ENCODE peak calls at places on chromosomes 5 and 9, in six cellular contexts. W is AG09319, C is tibial nerve, E is heart left ventricle, Q is progenitor cell of endocrine pancreas, V is RWPE1. T is an unnamed sample.
A peak's percentile ranks its signal among the peaks of the same experiment; 100 is the strongest.

GRCh38 chr5:137385064-137385463 is 114.1 kb downstream of the SPOCK1 start:
- DNase-seq in Q (no peak), V (no peak), W (no peak), E (no peak), C (no peak), T (no peak)

GRCh38 chr5:144484124-144484897 is 313.6 kb downstream of the KCTD16 start:
- DNase-seq in W (no peak), Q (no peak), E (no peak), C (no peak), V (no peak), T (no peak)

GRCh38 chr9:38423939-38424843 is at the start of gene IGFBPL1:
- DNase-seq in E (no peak), W (no peak), Q (peak; percentile 21), V (peak; percentile 65), C (no peak), T (no peak)

GRCh38 chr5:19885040-19885824 is 102.8 kb downstream of the CDH18 start:
- DNase-seq in Q (no peak), V (no peak), E (no peak), C (no peak), W (no peak), T (no peak)

GRCh38 chr9:104553261-104553660 is 15.7 kb upstream of the OR13C8 start:
- DNase-seq in C (no peak), W (no peak), V (no peak), Q (no peak), E (no peak), T (no peak)

GRCh38 chr5:139926797-139927503 is 116.1 kb downstream of the NRG2 start:
- DNase-seq in C (no peak), E (no peak), W (no peak), Q (no peak), V (no peak), T (no peak)

GRCh38 chr9:112332272-112332671 is 1.1 kb downstream of the PTBP3 start:
- DNase-seq in Q (no peak), C (no peak), E (no peak), V (no peak), W (no peak), T (no peak)

GRCh38 chr5:149443210-149443609 is 64.1 kb upstream of the IL17B start:
- DNase-seq in Q (no peak), W (no peak), V (no peak), C (no peak), E (no peak), T (no peak)

GRCh38 chr5:161034456-161034855 is 182.4 kb upstream of the ATP10B start:
- DNase-seq in Q (no peak), E (no peak), V (no peak), C (no peak), W (no peak), T (no peak)

GRCh38 chr9:79382468-79382867 is 189.3 kb upstream of the TLE4 start:
- DNase-seq in C (no peak), W (no peak), Q (no peak), V (no peak), E (no peak), T (no peak)

GRCh38 chr9:34437006-34437925 is 21.1 kb downstream of the FAM219A start:
- DNase-seq in W (peak; percentile 40), V (peak; percentile 64), Q (peak; percentile 19), C (peak; percentile 26), E (peak; percentile 38), T (peak; percentile 62)

GRCh38 chr9:124369236-124369797 is 45.9 kb downstream of the PSMB7 start:
- DNase-seq in Q (no peak), W (no peak), E (no peak), V (no peak), C (no peak), T (no peak)

DNA sequence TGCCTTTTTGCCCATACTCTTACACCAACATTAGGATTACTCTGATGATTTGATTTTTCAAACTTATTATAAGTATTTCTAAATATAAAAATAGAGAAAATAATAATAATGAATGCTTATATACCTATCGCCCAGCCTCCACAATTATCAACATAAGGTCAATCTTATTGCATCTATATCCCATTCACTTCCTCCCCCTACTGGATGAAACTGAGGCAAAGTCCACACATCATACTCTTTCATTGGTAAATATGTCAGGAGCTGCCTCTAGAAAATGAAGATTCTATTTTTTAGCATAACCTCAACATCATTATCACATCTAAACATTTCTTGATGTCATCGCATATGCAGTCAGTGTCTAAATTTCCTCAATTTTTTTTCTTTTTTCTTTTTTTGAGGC is 44.3 kb downstream of the SH3RF2 start:
- DNase-seq in Q (no peak), V (peak; percentile 31), E (no peak), C (no peak), W (no peak), T (no peak)
- TF ChIP-seq CTCF in Q (no peak), V (no peak), E (no peak), C (no peak), W (no peak), T (no peak)

GRCh38 chr5:54148062-54148461 is 162.3 kb downstream of the ARL15 start:
- DNase-seq in V (no peak), W (no peak), C (no peak), E (no peak), Q (no peak), T (no peak)

GRCh38 chr5:54148858-54149257 is 161.5 kb downstream of the ARL15 start:
- DNase-seq in E (no peak), W (no peak), C (no peak), Q (no peak), V (no peak), T (no peak)

GRCh38 chr5:54150841-54151240 is 159.5 kb downstream of the ARL15 start:
- DNase-seq in V (no peak), C (no peak), W (no peak), E (no peak), Q (no peak), T (no peak)

GRCh38 chr5:54146906-54147305 is 163.5 kb downstream of the ARL15 start:
- DNase-seq in E (no peak), W (no peak), V (no peak), Q (no peak), C (no peak), T (no peak)

DNA sequence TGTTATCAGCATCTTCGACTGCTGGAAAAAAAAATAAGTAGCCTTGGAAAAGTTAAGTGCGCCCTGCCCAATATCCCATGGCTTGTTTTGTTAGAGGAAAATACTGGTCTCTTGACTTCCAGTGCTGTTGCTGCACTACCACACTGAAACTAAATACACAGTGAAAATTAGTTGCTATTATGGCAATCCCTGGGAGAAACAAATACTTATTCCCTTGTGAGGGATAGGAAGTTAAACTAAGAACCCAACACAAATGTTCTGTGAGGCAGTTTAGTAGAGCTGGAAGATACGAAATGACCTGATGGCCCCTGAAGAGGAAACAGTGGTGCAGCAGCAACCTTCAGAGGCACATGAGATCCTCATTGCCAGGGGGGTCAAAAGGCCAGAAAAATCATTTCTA is 164.0 kb downstream of the ARL15 start:
- DNase-seq in V (no peak), Q (no peak), C (no peak), W (no peak), E (no peak), T (no peak)
- TF ChIP-seq CTCF in V (no peak), Q (no peak), C (no peak), W (no peak), E (no peak), T (no peak)

DNA sequence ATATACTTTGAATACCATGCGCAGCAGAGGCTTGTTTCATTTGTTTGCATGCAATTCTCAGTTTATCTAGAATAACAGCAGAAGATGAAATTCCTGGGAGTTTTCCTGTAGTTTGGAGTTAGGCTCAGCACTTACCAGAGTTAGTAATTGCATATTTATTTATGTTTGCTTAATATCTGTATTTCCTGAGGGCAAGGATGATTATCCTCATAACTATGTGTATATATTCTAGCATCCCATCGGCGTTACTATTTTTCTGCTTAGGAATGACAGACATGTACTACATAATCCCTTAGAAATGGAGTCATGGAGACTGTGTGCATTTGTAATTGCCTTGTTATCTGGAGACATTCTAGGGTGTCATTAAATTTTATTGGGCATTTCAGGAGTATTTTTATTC is 1184.8 kb downstream of the DTWD2 start:
- DNase-seq in C (no peak), Q (no peak), E (no peak), W (peak; percentile 44), V (no peak), T (no peak)
- TF ChIP-seq CTCF in C (no peak), Q (no peak), E (no peak), W (no peak), V (no peak), T (no peak)

DNA sequence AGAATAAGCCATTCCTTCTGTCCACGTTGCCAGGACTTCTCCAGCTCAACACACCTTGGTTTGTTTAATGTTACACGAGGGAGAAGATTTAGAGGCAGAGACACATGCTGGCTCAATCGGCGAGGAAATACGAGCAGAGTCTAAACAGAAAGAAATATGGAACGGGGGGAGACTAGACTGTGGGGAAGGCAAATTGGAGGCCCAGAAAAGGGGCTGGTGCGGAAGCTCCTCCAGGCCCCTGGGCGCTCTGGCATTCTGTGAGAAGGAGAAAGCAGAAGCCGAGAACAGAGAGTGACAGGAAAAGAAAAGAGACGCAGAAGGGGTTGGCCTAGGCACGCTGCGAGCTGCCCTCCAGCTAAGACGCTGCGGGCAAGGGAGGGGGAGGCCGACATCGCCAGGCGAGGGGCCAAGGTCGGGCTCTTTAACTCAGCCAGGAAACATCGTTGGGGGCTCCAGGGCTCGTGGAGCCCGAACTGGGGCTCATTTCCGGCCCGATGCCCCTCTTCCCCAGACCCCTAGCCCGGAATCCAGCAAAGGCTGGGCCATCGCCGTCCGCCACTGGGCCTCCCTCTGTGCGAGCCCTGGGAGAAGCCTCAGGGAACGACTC is 3.2 kb upstream of the PAX5 start:
- DNase-seq in E (no peak), Q (no peak), C (no peak), V (no peak), W (no peak), T (no peak)
- TF ChIP-seq CTCF in E (no peak), Q (no peak), C (no peak), V (no peak), W (no peak), T (no peak)

GRCh38 chr5:60228676-60229075 is 335.1 kb upstream of the PDE4D start:
- DNase-seq in C (no peak), E (no peak), V (no peak), W (no peak), Q (no peak), T (no peak)

GRCh38 chr5:60226128-60226527 is 332.6 kb upstream of the PDE4D start:
- DNase-seq in C (no peak), W (no peak), Q (no peak), E (no peak), V (no peak), T (no peak)

DNA sequence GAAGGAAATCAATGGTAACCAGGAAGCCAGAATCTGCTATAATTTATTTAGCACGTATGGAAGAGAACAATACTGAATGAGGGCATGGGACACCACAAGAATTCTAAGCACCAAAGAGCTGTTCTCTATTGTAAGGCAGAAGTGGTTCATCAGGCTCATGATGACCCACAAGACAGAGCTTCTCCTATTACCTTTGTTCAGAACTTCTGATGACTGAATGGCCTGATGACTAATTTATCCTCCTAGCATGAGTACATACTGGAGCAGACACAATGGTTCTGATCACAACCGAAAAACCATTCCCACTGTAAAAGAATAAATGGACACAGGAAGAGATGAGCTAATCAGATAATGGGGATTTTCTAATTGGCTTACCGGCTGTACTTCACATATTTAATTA is 329.8 kb upstream of the PDE4D start:
- DNase-seq in V (peak; percentile 5), W (no peak), E (no peak), C (no peak), Q (no peak), T (no peak)
- TF ChIP-seq CTCF in V (no peak), W (no peak), E (no peak), C (no peak), Q (no peak), T (no peak)

GRCh38 chr5:167304834-167305469 is 986.5 kb upstream of the WWC1 start:
- DNase-seq in C (no peak), Q (no peak), W (no peak), V (no peak), E (peak; percentile 34), T (no peak)
- TF ChIP-seq CTCF in C (no peak), Q (no peak), W (no peak), V (no peak), E (no peak), T (no peak)

GRCh38 chr5:78920604-78921003 is 64.5 kb downstream of the ARSB start:
- DNase-seq in E (no peak), W (no peak), C (no peak), Q (no peak), V (no peak), T (no peak)
- TF ChIP-seq CTCF in E (peak; percentile 11), W (peak; percentile 59), C (no peak), Q (peak; percentile 45), V (no peak), T (no peak)